ENCODE peak calls at places on chromosome 22, in eight cellular contexts. Q, B, Y, V, Z, I, T and E are unnamed samples.

GRCh38 chr22:22144858-22145257 is 99.7 kb upstream of the VPREB1 start:
- DNase-seq in Q (no peak), B (no peak), Y (no peak), V (no peak), Z (no peak), I (no peak), T (no peak), E (peak)

GRCh38 chr22:46425011-46425410 is 89.5 kb downstream of the TRMU start:
- DNase-seq in Q (no peak), B (peak), Y (no peak), V (no peak), Z (peak), I (no peak), T (peak), E (peak)

GRCh38 chr22:24153353-24153752 is 27.9 kb upstream of the SUSD2 start:
- DNase-seq in Q (no peak), B (no peak), Y (no peak), V (no peak), Z (no peak), I (peak), T (no peak), E (peak)

GRCh38 chr22:38172489-38173155 is 9.0 kb downstream of the PLA2G6 start:
- DNase-seq in Q (no peak), B (no peak), Y (peak), V (no peak), Z (peak), I (no peak), T (peak), E (no peak)

GRCh38 chr22:18033204-18033998 is 9.0 kb upstream of the MICAL3 start:
- DNase-seq in Q (no peak), B (no peak), Y (no peak), V (no peak), Z (no peak), I (no peak), T (no peak), E (peak)

GRCh38 chr22:46453006-46453828 is 84.2 kb downstream of the CELSR1 start:
- DNase-seq in Q (no peak), B (no peak), Y (no peak), V (no peak), Z (no peak), I (no peak), T (no peak), E (no peak)

GRCh38 chr22:48373626-48374173 is 1454.0 kb downstream of the BRD1 start:
- DNase-seq in Q (no peak), B (no peak), Y (no peak), V (no peak), Z (no peak), I (no peak), T (no peak), E (no peak)

GRCh38 chr22:27629908-27630733 is 171.4 kb downstream of the MN1 start:
- DNase-seq in Q (no peak), B (no peak), Y (no peak), V (no peak), Z (no peak), I (no peak), T (no peak), E (no peak)

GRCh38 chr22:19291218-19291579 is 320 bp downstream of the CLTCL1 start:
- DNase-seq in Q (no peak), B (no peak), Y (peak), V (peak), Z (peak), I (peak), T (peak), E (no peak)

GRCh38 chr22:22159384-22159783 is 85.2 kb upstream of the VPREB1 start:
- DNase-seq in Q (no peak), B (no peak), Y (no peak), V (no peak), Z (no peak), I (no peak), T (no peak), E (no peak)

GRCh38 chr22:46055176-46055850 is 78.4 kb upstream of the WNT7B start:
- DNase-seq in Q (no peak), B (no peak), Y (peak), V (peak), Z (no peak), I (no peak), T (peak), E (no peak)

GRCh38 chr22:22463855-22464540 is 44.5 kb downstream of the ZNF280B start:
- DNase-seq in Q (peak), B (no peak), Y (peak), V (peak), Z (peak), I (peak), T (peak), E (peak)

GRCh38 chr22:47337161-47337621 is 574.7 kb downstream of the TBC1D22A start:
- DNase-seq in Q (peak), B (peak), Y (peak), V (no peak), Z (peak), I (no peak), T (peak), E (peak)

GRCh38 chr22:44891293-44891747 is 118.5 kb downstream of the PHF21B start:
- DNase-seq in Q (no peak), B (no peak), Y (no peak), V (peak), Z (no peak), I (no peak), T (no peak), E (no peak)

GRCh38 chr22:44890416-44891292 is 119.2 kb downstream of the PHF21B start:
- DNase-seq in Q (no peak), B (no peak), Y (no peak), V (peak), Z (no peak), I (no peak), T (no peak), E (no peak)

GRCh38 chr22:44888491-44888941 is 121.3 kb downstream of the PHF21B start:
- DNase-seq in Q (no peak), B (no peak), Y (no peak), V (peak), Z (no peak), I (no peak), T (no peak), E (no peak)

GRCh38 chr22:44887941-44888366 is 121.9 kb downstream of the PHF21B start:
- DNase-seq in Q (no peak), B (no peak), Y (no peak), V (peak), Z (no peak), I (no peak), T (no peak), E (no peak)

GRCh38 chr22:44889233-44889878 is 120.4 kb downstream of the PHF21B start:
- DNase-seq in Q (no peak), B (no peak), Y (no peak), V (peak), Z (no peak), I (peak), T (no peak), E (no peak)
- TF ChIP-seq CTCF in Q (no peak), B (no peak), Y (no peak), V (peak), Z (no peak), I (no peak), T (no peak), E (no peak)

GRCh38 chr22:29353860-29354259 is 34.5 kb downstream of the AP1B1 start:
- DNase-seq in Q (no peak), B (no peak), Y (no peak), V (no peak), Z (no peak), I (no peak), T (no peak), E (no peak)

GRCh38 chr22:29359469-29359868 is 28.9 kb downstream of the AP1B1 start:
- DNase-seq in Q (peak), B (no peak), Y (peak), V (peak), Z (peak), I (no peak), T (peak), E (peak)
- TF ChIP-seq CTCF in Q (peak), B (peak), Y (peak), V (peak), Z (peak), I (no peak), T (peak), E (peak)

GRCh38 chr22:32123657-32124056 is 35.4 kb downstream of the C22orf42 start:
- DNase-seq in Q (no peak), B (no peak), Y (no peak), V (peak), Z (peak), I (no peak), T (no peak), E (no peak)
- TF ChIP-seq CTCF in Q (peak), B (no peak), Y (no peak), V (peak), Z (no peak), I (no peak), T (no peak), E (peak)

GRCh38 chr22:50641696-50642607 is 14.0 kb upstream of the ARSA start:
- DNase-seq in Q (no peak), B (no peak), Y (no peak), V (no peak), Z (no peak), I (peak), T (peak), E (peak)
- TF ChIP-seq CTCF in Q (no peak), B (peak), Y (peak), V (peak), Z (no peak), I (peak), T (peak), E (peak)

GRCh38 chr22:42721045-42721434 is 370 bp upstream of the A4GALT start:
- DNase-seq in Q (no peak), B (no peak), Y (no peak), V (no peak), Z (no peak), I (no peak), T (no peak), E (no peak)

GRCh38 chr22:42720263-42721044 is at the start of gene A4GALT:
- DNase-seq in Q (no peak), B (no peak), Y (no peak), V (no peak), Z (peak), I (peak), T (no peak), E (no peak)

GRCh38 chr22:42719656-42720262 is 911 bp downstream of the A4GALT start:
- DNase-seq in Q (no peak), B (no peak), Y (no peak), V (no peak), Z (no peak), I (peak), T (no peak), E (no peak)

GRCh38 chr22:42717197-42717967 is 3.3 kb downstream of the A4GALT start:
- DNase-seq in Q (no peak), B (no peak), Y (no peak), V (peak), Z (no peak), I (peak), T (no peak), E (no peak)

DNA sequence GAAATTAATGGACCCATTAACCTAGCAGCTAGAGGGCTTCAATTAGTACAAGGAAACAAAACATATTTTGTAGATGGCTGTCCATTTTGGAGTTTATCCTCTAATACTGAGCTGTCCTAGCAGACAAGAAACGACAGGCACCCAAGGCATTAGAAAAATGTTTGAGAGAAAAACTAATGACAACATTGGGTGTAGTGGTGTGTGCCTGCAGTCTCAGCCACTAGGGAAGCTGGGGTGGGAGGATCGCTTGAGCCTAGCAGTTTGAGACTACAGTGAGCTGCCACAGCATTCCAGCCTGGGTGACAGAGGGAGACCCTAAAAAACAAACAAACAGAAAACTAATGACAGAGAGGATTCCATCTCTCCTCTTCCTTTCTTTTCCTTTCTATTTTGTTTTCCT is 1.5 kb downstream of the A4GALT start:
- DNase-seq in Q (no peak), B (no peak), Y (no peak), V (no peak), Z (no peak), I (peak), T (no peak), E (no peak)
- TF ChIP-seq CTCF in Q (no peak), B (no peak), Y (no peak), V (no peak), Z (no peak), I (no peak), T (no peak), E (no peak)

GRCh38 chr22:39230261-39231196 is 14.3 kb downstream of the PDGFB start:
- DNase-seq in Q (no peak), B (no peak), Y (peak), V (no peak), Z (no peak), I (no peak), T (no peak), E (no peak)
- TF ChIP-seq CTCF in Q (no peak), B (no peak), Y (peak), V (no peak), Z (no peak), I (no peak), T (no peak), E (no peak)

DNA sequence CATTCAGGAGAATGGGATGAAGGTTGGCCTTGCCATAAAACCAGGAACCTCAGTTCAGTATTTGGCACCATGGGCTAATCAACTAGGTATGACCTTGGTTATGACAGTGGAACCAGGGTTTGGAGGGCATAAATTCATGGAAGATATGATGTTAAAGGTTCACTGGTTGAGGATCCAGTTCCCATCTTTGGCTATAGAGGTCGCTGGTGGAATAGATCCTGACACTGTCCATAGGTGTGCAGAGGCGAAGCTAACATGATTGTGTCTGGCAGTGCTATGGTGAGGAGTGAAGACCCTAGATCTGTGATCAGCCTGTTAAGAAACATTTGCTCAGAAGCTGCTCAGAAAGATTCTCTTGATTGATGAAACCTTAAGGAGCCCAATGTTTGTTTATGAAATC is 5.7 kb downstream of the NF2 start:
- DNase-seq in Q (peak), B (no peak), Y (no peak), V (no peak), Z (no peak), I (no peak), T (no peak), E (peak)
- TF ChIP-seq CTCF in Q (peak), B (peak), Y (peak), V (no peak), Z (no peak), I (no peak), T (peak), E (peak)

GRCh38 chr22:32203181-32204105 is 1.4 kb downstream of the RFPL2 start:
- DNase-seq in Q (peak), B (no peak), Y (no peak), V (no peak), Z (peak), I (no peak), T (no peak), E (no peak)
- TF ChIP-seq CTCF in Q (no peak), B (no peak), Y (no peak), V (no peak), Z (no peak), I (no peak), T (no peak), E (no peak)

GRCh38 chr22:36419912-36420882 is 32.4 kb upstream of the MYH9 start:
- DNase-seq in Q (no peak), B (no peak), Y (no peak), V (peak), Z (no peak), I (no peak), T (no peak), E (no peak)

GRCh38 chr22:36425977-36426523 is 38.3 kb upstream of the MYH9 start:
- DNase-seq in Q (no peak), B (no peak), Y (peak), V (peak), Z (no peak), I (peak), T (no peak), E (peak)

GRCh38 chr22:36422287-36423014 is 34.7 kb upstream of the MYH9 start:
- DNase-seq in Q (no peak), B (no peak), Y (no peak), V (peak), Z (no peak), I (no peak), T (no peak), E (no peak)

GRCh38 chr22:36424901-36425579 is 37.3 kb upstream of the MYH9 start:
- DNase-seq in Q (no peak), B (no peak), Y (no peak), V (no peak), Z (no peak), I (no peak), T (no peak), E (no peak)

GRCh38 chr22:36423461-36424404 is 36.0 kb upstream of the MYH9 start:
- DNase-seq in Q (no peak), B (no peak), Y (no peak), V (no peak), Z (no peak), I (no peak), T (no peak), E (peak)
- TF ChIP-seq CTCF in Q (no peak), B (no peak), Y (no peak), V (no peak), Z (no peak), I (no peak), T (no peak), E (no peak)

DNA sequence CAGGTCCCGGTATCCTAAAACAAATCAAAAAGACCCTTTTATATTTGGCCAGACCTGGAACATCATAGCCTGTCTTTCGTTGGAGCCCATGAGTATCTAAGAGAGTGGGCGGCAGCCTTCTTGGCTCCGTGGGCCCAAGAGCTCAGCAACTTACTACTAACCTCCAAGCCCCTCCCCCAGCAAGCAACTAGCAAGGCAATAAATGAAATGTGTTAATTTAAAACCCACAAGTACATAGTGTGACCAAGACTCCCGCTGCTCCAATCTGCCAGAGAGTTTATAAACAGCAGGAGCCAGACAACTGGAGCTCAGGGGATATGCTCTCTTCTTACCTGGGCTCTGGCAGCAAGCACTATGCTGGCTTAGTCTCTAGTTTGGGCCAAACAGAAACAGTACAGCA is 40.8 kb upstream of the CYP2D6 start:
- DNase-seq in Q (no peak), B (no peak), Y (no peak), V (no peak), Z (no peak), I (no peak), T (no peak), E (no peak)
- TF ChIP-seq CTCF in Q (no peak), B (no peak), Y (no peak), V (no peak), Z (no peak), I (no peak), T (no peak), E (no peak)